ENCODE peak calls at places on chromosomes 11 and 22, in six cellular contexts. O, K, G, N, S and R are unnamed samples.

GRCh38 chr11:10590516-10590915 is 22.1 kb upstream of the LYVE1 start:
- DNase-seq in G (no peak), K (no peak), S (no peak), N (no peak), O (no peak), R (no peak)

GRCh38 chr11:2827256-2827655 is 58.3 kb downstream of the CDKN1C start:
- DNase-seq in S (no peak), O (no peak), G (no peak), N (no peak), K (no peak), R (peak)

GRCh38 chr11:7892751-7893356 is 38.2 kb downstream of the OR10A6 start:
- DNase-seq in O (peak), N (peak), S (peak), G (peak), K (peak), R (peak)

GRCh38 chr11:81987829-81988472 is 745.7 kb downstream of the FAM181B start:
- DNase-seq in N (no peak), K (no peak), O (peak), S (no peak), G (no peak), R (peak)

GRCh38 chr11:35159111-35159510 is 20.1 kb downstream of the CD44 start:
- DNase-seq in G (no peak), O (no peak), S (no peak), K (no peak), N (no peak), R (no peak)

GRCh38 chr22:43375951-43376455 is 32.8 kb upstream of the SCUBE1 start:
- DNase-seq in O (peak), N (no peak), S (no peak), K (no peak), G (no peak), R (peak)

GRCh38 chr11:22466809-22467208 is 128.6 kb downstream of the SLC17A6 start:
- DNase-seq in K (no peak), S (no peak), G (no peak), N (peak), O (peak), R (peak)

GRCh38 chr11:117641008-117641915 is 155.8 kb downstream of the DSCAML1 start:
- DNase-seq in G (no peak), N (no peak), K (no peak), O (no peak), S (peak), R (no peak)

GRCh38 chr11:130908770-130909625 is 7.3 kb downstream of the SNX19 start:
- DNase-seq in G (no peak), N (peak), K (no peak), O (peak), S (no peak), R (peak)

GRCh38 chr22:41725510-41726110 is 26.3 kb downstream of the MEI1 start:
- DNase-seq in O (no peak), G (no peak), K (no peak), S (no peak), N (peak), R (peak)

GRCh38 chr22:48307941-48308340 is 1519.7 kb downstream of the BRD1 start:
- DNase-seq in O (no peak), S (no peak), K (no peak), N (no peak), G (no peak), R (no peak)

GRCh38 chr11:117900144-117900651 is 23.7 kb upstream of the FXYD6 start:
- DNase-seq in O (no peak), S (no peak), G (no peak), N (no peak), K (no peak), R (no peak)

GRCh38 chr11:100791103-100791502 is 104.0 kb downstream of the ARHGAP42 start:
- DNase-seq in K (no peak), G (no peak), O (no peak), N (no peak), S (no peak), R (no peak)

GRCh38 chr11:17572791-17573460 is 25.9 kb downstream of the OTOG start:
- DNase-seq in O (no peak), G (no peak), K (no peak), N (no peak), S (no peak), R (no peak)

GRCh38 chr11:66847461-66848232 is 4.4 kb downstream of the RCE1 start:
- DNase-seq in G (no peak), N (no peak), K (no peak), S (no peak), O (no peak), R (no peak)

GRCh38 chr11:105670811-105671210 is 60.9 kb downstream of the GRIA4 start:
- DNase-seq in G (no peak), S (no peak), N (no peak), O (no peak), K (no peak), R (no peak)

GRCh38 chr22:29511126-29511854 is 31.3 kb downstream of the NEFH start:
- DNase-seq in K (no peak), S (no peak), N (no peak), O (no peak), G (no peak), R (no peak)

GRCh38 chr11:64759722-64760719 is at the start of gene PYGM:
- DNase-seq in K (no peak), S (peak), N (no peak), O (peak), G (no peak), R (peak)

GRCh38 chr22:30855266-30855665 is 113.3 kb downstream of the MORC2 start:
- DNase-seq in N (no peak), O (no peak), K (no peak), S (no peak), G (no peak), R (no peak)

GRCh38 chr11:18081551-18081950 is 24.3 kb downstream of the SAAL1 start:
- DNase-seq in O (no peak), S (no peak), K (no peak), G (no peak), N (no peak), R (no peak)

GRCh38 chr22:45552580-45553332 is 50.1 kb downstream of the FBLN1 start:
- DNase-seq in N (peak), K (no peak), G (no peak), S (no peak), O (peak), R (peak)

GRCh38 chr11:130772266-130773227 is 143.7 kb downstream of the SNX19 start:
- DNase-seq in O (peak), N (peak), S (no peak), G (no peak), K (no peak), R (peak)

GRCh38 chr11:34860034-34860433 is 56.1 kb downstream of the APIP start:
- DNase-seq in K (no peak), S (no peak), O (no peak), N (no peak), G (no peak), R (no peak)

GRCh38 chr11:9664276-9665171 is 647 bp downstream of the SWAP70 start:
- DNase-seq in K (no peak), O (peak), N (peak), G (no peak), S (peak), R (peak)

GRCh38 chr22:29128891-29129643 is 56.2 kb downstream of the KREMEN1 start:
- DNase-seq in O (no peak), N (peak), S (no peak), G (no peak), K (no peak), R (no peak)

GRCh38 chr11:67484847-67485311 is 2.1 kb downstream of the AIP start:
- DNase-seq in K (peak), G (no peak), S (no peak), O (no peak), N (no peak), R (no peak)

GRCh38 chr22:27247691-27248434 is 553.7 kb downstream of the MN1 start:
- DNase-seq in S (no peak), N (no peak), K (no peak), O (peak), G (no peak), R (peak)

GRCh38 chr22:30277547-30278344 is 11.1 kb upstream of the OSM start:
- DNase-seq in S (no peak), G (no peak), K (no peak), N (peak), O (peak), R (peak)

GRCh38 chr11:108985611-108986279 is 320.9 kb downstream of the DDX10 start:
- DNase-seq in G (no peak), N (peak), O (peak), K (no peak), S (no peak), R (peak)

GRCh38 chr11:12050470-12050891 is 42.1 kb upstream of the DKK3 start:
- DNase-seq in K (no peak), O (no peak), G (no peak), N (no peak), S (no peak), R (peak)